ENCODE peak calls at places on chromosomes 3 and 15, in four cellular contexts. V, Y, K and S are unnamed samples.

GRCh38 chr3:4834403-4834866 is 144.8 kb upstream of the BHLHE40 start:
- DNase-seq in V (no peak), K (peak; percentile 73), Y (peak; percentile 78), S (no peak)

GRCh38 chr3:197308591-197308990 is 10.2 kb upstream of the DLG1 start:
- DNase-seq in K (peak; percentile 92), V (no peak), Y (no peak), S (no peak)

GRCh38 chr15:71242292-71242691 is 127.0 kb downstream of the THSD4 start:
- DNase-seq in K (no peak), Y (no peak), V (no peak), S (no peak)

GRCh38 chr3:34882764-34883163 is 756.6 kb upstream of the ARPP21 start:
- DNase-seq in K (no peak), V (no peak), Y (no peak), S (no peak)

GRCh38 chr15:51931638-51932037 is 39.9 kb downstream of the LEO1 start:
- DNase-seq in V (no peak), K (no peak), Y (no peak), S (no peak)

GRCh38 chr3:69647710-69648109 is 91.6 kb upstream of the MITF start:
- DNase-seq in K (peak; percentile 50), V (no peak), Y (no peak), S (no peak)

GRCh38 chr15:50911001-50911400 is 2.5 kb downstream of the AP4E1 start:
- DNase-seq in Y (no peak), K (peak; percentile 81), V (no peak), S (no peak)

GRCh38 chr3:128185630-128186447 is 32.6 kb downstream of the EEFSEC start:
- DNase-seq in Y (no peak), V (no peak), K (no peak), S (no peak)

GRCh38 chr3:120469440-120470415 is 18.9 kb upstream of the FSTL1 start:
- DNase-seq in Y (no peak), K (peak; percentile 68), V (peak; percentile 59), S (no peak)

GRCh38 chr3:160170409-160171370 is 54.5 kb upstream of the C3orf80 start:
- DNase-seq in V (no peak), K (no peak), Y (no peak), S (no peak)

GRCh38 chr3:110608566-110608965 is 463.1 kb upstream of the NECTIN3 start:
- DNase-seq in V (no peak), Y (no peak), K (peak; percentile 56), S (no peak)

GRCh38 chr3:38205472-38205805 is 40.1 kb downstream of the OXSR1 start:
- DNase-seq in Y (no peak), K (no peak), V (no peak), S (no peak)

GRCh38 chr3:16066975-16067374 is 107.5 kb upstream of the GALNT15 start:
- DNase-seq in V (no peak), K (peak; percentile 93), Y (no peak), S (no peak)

GRCh38 chr3:45321607-45322391 is 66.6 kb upstream of the LARS2 start:
- DNase-seq in Y (no peak), V (no peak), K (peak; percentile 11), S (no peak)

GRCh38 chr3:129121792-129122696 is at the start of gene RAB43:
- DNase-seq in Y (peak; percentile 82), K (peak; percentile 58), V (peak; percentile 97), S (peak; percentile 90)

GRCh38 chr15:42456971-42457370 is 34.0 kb downstream of the ZNF106 start:
- DNase-seq in V (no peak), K (peak; percentile 4), Y (no peak), S (no peak)

DNA sequence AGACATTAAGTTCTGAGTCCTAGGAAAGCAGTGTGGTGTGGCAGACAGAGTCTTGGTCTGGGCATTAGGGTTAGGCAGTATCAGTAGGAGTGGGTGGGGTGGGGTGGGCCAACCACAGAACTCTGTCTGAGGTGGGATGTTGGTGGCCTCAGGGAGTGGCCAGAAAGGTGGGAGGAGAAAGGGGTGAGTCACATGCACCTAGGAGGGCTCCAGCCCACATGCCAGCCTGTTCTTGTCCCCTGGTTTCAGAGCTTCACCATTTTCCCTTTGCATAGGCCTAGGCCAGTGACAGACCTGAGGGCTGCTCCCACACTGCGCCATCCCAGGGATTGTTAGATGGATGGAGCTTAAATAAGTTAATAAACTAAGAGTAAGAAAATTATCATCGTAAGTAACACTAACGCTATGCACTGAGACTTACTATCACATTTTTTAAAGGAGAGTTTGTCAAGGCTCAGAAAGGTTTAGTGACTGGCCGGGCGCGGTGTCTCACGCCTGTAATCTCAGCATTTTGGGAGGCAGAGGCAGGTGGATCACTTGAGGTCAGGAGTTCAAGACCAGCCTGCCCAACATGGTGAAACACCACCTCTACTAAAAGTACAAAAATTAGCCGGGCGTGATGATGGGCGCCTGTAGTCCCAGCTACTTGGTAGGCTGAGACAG is 33.8 kb downstream of the DNASE1L3 start:
- DNase-seq in V (no peak), K (no peak), Y (no peak), S (no peak)
- H3K27ac ChIP-seq in V (no peak overlapping the region), K (no peak overlapping the region), Y (no peak overlapping the region), S (no peak overlapping the region)

DNA sequence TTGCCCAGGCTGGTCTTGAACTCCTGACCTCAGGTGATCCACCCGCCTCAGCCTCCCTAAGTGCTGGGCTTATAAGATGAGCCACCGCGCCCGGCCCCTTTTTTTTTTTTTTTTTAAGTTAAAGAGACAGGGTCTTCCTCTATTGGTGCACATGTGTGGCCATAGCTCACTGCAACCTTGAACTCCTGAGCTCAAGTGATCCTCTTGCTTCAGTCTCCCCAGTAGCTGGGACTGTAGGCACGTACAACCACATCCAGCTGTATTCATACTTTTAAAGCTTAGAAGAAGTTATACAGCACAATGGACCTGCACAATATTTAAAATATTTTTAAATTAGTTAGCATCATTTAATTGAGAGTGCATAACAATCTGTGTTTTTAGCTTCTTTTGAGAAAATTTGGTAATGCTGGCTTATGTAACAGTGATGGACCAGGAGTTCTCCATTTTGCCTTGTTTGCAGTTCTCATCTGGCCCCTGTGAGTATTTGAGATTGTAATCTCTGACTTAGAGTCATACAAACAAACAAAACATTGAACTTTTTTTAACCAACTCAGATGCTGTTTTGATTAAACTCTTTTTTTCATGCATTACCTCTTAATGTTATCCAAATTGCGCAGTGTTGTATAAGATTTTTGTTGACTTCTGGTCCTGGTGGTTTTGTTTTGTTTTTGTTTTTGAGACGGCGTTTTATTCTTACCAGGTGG is 33.0 kb downstream of the CHD2 start:
- DNase-seq in K (no peak), Y (no peak), V (no peak), S (no peak)
- H3K36me3 ChIP-seq in K (peaks cover 65% of the 10 kb centered on the region), Y (peaks cover 73% of the 10 kb centered on the region), V (peaks cover 13% of the 10 kb centered on the region), S (peaks cover 3% of the 10 kb centered on the region)

DNA sequence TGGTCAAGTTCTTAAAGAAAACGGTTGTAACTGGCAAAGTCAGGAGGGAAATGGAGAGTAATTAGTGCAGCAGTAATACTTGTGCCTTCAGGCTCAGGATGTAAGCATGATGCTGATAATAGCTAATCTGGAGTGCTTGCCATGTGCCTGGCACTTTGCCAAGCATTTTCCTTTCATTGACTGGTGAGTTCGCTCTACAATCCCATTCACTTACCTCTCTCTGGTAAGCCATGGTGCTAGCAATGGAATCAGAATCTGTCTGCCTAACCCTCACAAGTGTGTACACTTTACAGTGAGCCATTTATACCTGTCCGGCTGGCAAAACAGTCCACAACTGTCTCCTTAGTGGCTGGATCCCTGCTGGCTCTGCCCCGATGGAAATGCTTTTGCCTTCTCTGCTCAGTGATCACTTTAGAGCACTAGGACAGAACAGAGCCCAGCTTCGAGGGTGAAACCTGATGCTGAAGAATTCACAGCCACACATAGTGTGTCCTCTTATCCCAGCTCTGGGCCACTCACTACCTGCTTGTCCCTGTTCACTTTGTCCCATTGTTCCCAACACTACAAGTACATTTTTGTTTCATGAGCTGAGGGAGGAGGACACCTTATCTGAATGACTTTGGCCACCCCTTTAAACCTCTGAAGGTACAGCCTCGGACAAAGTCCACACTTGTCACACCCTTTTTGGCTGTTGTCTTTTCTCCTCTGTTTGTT is 10.3 kb downstream of the CHP1 start:
- DNase-seq in K (no peak), V (peak; percentile 61), Y (no peak), S (no peak)
- H3K27ac ChIP-seq in K (no peak overlapping the region), V (peak overlapping the region; percentile 73), Y (no peak overlapping the region), S (no peak overlapping the region)

DNA sequence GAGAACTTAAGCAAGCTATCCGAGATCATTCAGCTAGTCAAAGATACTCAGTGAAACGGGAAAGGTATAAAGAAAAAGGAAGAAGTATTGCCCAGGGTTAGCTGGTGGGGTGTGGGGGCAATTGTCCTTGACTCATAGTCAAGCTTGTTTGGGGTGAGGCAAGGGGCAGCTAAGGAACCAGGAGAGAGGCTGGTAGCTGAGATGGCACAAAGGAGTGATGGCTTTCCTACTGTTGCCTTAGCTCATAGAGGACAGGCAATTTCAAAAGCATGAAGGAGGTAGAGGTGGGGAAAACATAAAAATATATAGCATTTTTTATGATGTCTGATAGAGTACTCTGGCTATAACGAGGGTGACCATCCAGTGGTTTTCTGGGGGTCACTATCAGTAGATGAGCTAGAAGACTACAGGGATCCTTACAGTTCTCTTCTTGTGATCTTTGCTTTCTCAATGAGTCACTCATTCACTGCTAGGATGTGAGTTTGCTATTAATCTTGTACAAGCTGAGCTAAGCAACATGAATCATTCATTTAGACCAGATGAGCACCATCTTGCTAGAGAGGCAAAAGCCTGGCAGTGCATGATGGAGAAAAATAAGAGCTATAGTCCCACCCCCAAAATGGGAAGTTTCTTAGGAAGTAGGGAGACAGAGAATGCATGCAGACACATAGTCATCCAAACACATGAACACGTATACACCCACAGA is 207.1 kb upstream of the PFN2 start:
- DNase-seq in Y (no peak), V (no peak), K (peak; percentile 77), S (no peak)
- H3K36me3 ChIP-seq in Y (no peaks in the 10 kb centered on the region), V (no peaks in the 10 kb centered on the region), K (no peaks in the 10 kb centered on the region), S (no peaks in the 10 kb centered on the region)

GRCh38 chr15:96728591-96728990 is 398.1 kb downstream of the NR2F2 start:
- DNase-seq in V (no peak), Y (no peak), K (no peak), S (no peak)

GRCh38 chr15:96736384-96736783 is 405.9 kb downstream of the NR2F2 start:
- DNase-seq in K (no peak), Y (no peak), V (no peak), S (no peak)

GRCh38 chr15:96737408-96737807 is 406.9 kb downstream of the NR2F2 start:
- DNase-seq in Y (no peak), K (no peak), V (no peak), S (no peak)

GRCh38 chr15:96735621-96736020 is 405.1 kb downstream of the NR2F2 start:
- DNase-seq in K (no peak), Y (no peak), V (no peak), S (no peak)

DNA sequence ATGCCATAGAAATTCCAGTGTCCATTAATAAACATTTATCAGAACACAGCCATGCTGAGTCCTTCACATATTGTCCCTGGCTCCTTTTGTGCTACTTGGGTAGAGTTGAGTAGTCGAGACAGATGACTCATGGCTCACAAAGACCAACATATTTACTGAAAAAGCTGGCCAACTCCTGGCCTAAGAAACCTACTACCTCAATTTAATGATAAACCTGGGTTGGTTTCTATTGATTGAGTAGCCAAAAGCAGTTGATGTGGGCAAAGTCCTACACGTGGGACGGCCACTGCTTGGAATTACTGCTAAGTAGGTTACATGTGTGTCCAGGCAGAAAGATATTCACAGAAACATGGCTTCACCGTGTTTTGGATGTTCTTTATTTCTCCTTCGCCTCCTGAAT is 402.2 kb downstream of the NR2F2 start:
- DNase-seq in Y (no peak), K (no peak), V (no peak), S (no peak)
- H3K27ac ChIP-seq in Y (no peak overlapping the region), K (no peak overlapping the region), V (no peak overlapping the region), S (no peak overlapping the region)